ENCODE peak calls at places on chromosome X, in four cellular contexts. T is testis; X is CD8-positive, alpha-beta memory T cell; M is mammary epithelial cell. J is an unnamed sample. For H3K4me1 and H3K36me3, the result is how much of the 10 kb centered on the place peaks cover.

GRCh38 chrX:102154900-102155805 is 624 bp downstream of the BEX5 start:
- DNase-seq in T (peak), X (peak), M (no peak), J (no peak)

GRCh38 chrX:41737065-41737464 is 13.1 kb downstream of the GPR82 start:
- DNase-seq in T (no peak), X (peak), M (no peak), J (no peak)

GRCh38 chrX:44871114-44871645 is 1.8 kb upstream of the KDM6A start:
- DNase-seq in T (peak), X (no peak), M (no peak), J (no peak)

GRCh38 chrX:9207142-9207541 is 173.2 kb upstream of the FAM9B start:
- DNase-seq in M (no peak), X (no peak), T (peak), J (no peak)

GRCh38 chrX:145751943-145752342 is 65.7 kb upstream of the SLITRK2 start:
- DNase-seq in T (no peak), X (no peak), M (no peak), J (no peak)

GRCh38 chrX:154696328-154697045 is 43.1 kb upstream of the CTAG2 start:
- DNase-seq in X (no peak), M (peak), T (no peak), J (no peak)

GRCh38 chrX:97215166-97215565 is 331.5 kb downstream of the RPA4 start:
- DNase-seq in T (no peak), M (no peak), X (no peak), J (no peak)

GRCh38 chrX:77085372-77085771 is 361.8 kb upstream of the FGF16 start:
- DNase-seq in X (no peak), M (no peak), T (no peak), J (no peak)

GRCh38 chrX:110851780-110852179 is 56.2 kb upstream of the CHRDL1 start:
- DNase-seq in M (peak), T (no peak), X (no peak), J (no peak)

GRCh38 chrX:140360284-140360683 is 144.6 kb downstream of the SOX3 start:
- DNase-seq in T (no peak), M (no peak), X (no peak), J (no peak)

GRCh38 chrX:2492536-2493218 is 8.1 kb downstream of the DHRSX start:
- DNase-seq in X (no peak), M (no peak), T (no peak), J (no peak)

DNA sequence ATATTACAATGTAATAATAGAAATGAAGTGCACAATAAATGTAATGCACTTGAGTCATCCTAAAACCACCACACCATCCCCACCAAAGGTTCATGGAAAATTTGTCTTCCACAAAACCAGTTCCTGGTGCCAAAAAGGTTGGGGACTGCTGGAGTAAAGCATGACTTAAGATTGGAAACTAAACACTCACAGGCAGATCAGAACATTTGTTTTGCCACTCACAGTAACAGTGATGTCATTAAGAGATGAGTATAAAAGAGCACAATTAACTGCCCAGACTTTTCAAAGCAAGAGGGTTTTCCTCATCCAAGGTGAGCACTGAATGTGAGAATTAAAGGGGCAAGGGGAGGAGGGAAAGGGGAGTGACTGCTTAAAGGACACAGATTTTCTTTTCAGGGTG is 35.6 kb downstream of the MAP7D3 start:
- DNase-seq in X (no peak), T (no peak), M (no peak), J (no peak)
- H3K4me1 ChIP-seq in X (under half), T (under half), M (under half), J (under half)

GRCh38 chrX:47177079-47177478 is 16.6 kb upstream of the UBA1 start:
- DNase-seq in X (no peak), T (no peak), M (no peak), J (no peak)
- H3K36me3 ChIP-seq in X (under half), T (under half), M (under half), J (half or more)

DNA sequence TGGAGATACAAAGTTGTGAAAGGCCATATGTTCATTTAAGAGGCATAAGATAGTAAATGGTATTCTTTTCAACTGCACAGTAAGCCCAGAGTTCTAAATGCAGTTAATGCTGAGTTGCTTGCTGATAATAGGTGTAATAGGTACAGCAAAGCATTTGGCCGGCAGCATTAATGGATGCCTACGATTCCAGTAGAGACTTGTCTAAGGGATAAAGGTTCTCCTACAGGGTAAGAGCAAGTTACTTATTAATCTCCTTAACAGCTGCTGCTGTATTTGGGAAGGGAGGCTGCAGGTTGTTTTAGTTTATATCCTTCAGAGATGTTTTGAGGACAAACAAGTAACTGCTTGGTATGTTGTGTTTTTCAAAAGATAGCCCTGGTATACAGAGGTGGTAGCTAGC is 16.8 kb downstream of the TSPAN7 start:
- DNase-seq in T (no peak), X (no peak), M (no peak), J (no peak)
- H3K27ac ChIP-seq in T (no peak), X (no peak), M (no peak), J (no peak)

DNA sequence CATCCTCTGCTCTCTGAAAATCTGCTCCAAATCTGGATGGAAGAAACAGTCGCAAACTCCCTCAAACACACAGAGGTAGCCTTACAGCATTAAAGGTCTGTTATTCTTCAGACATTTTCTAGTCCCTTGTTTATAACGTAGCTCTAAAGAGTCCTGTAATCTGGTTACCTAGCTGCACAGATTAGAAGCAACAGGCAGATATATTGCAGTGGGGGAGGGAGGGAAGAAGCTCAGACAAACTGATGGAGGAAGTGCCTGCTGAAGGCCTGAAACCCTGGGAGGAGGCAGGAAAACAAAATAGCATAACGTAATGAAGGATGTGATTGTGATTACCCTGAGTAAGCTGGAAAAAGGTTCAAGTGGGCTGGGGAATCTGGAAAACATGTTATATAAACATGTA is 39.4 kb downstream of the ZCCHC12 start:
- DNase-seq in X (no peak), M (no peak), T (no peak), J (no peak)
- H3K4me1 ChIP-seq in X (under half), M (under half), T (under half), J (under half)